ENCODE peak calls at places on chromosomes 1 and 21, in seven cellular contexts. O, N, A, L, Z, B and V are unnamed samples.

GRCh38 chr1:174217787-174218574 is 58.7 kb downstream of the RABGAP1L start:
- DNase-seq in N (peak; percentile 52), A (no peak), Z (peak; percentile 9), B (no peak), L (no peak), O (peak; percentile 37), V (no peak)

GRCh38 chr1:219090618-219091017 is 83.1 kb upstream of the LYPLAL1 start:
- DNase-seq in A (no peak), Z (no peak), L (no peak), B (peak; percentile 18), N (no peak), O (peak; percentile 93), V (no peak)

GRCh38 chr1:9990944-9991343 is 6.1 kb upstream of the RBP7 start:
- DNase-seq in A (no peak), N (no peak), L (no peak), O (peak; percentile 9), B (no peak), Z (no peak), V (no peak)

GRCh38 chr1:84353665-84354064 is 44.6 kb upstream of the DNASE2B start:
- DNase-seq in Z (no peak), L (no peak), A (no peak), B (no peak), O (no peak), N (no peak), V (no peak)

GRCh38 chr1:3776231-3777030 is 3.9 kb downstream of the SMIM1 start:
- DNase-seq in N (peak; percentile 31), Z (peak; percentile 71), L (no peak), O (no peak), A (no peak), B (no peak), V (no peak)

GRCh38 chr1:226222686-226223085 is 778 bp upstream of the MIXL1 start:
- DNase-seq in O (no peak), N (no peak), L (no peak), Z (no peak), B (no peak), A (no peak), V (no peak)

GRCh38 chr1:41383094-41383852 is 22.0 kb downstream of the FOXO6 start:
- DNase-seq in N (peak; percentile 59), L (no peak), B (no peak), Z (peak; percentile 83), O (peak; percentile 75), A (no peak), V (no peak)

GRCh38 chr1:40630488-40631223 is 34.8 kb downstream of the RIMS3 start:
- DNase-seq in N (peak; percentile 73), L (no peak), Z (peak; percentile 87), A (no peak), B (no peak), O (no peak), V (no peak)

GRCh38 chr1:165857046-165857801 is 29.8 kb downstream of the UCK2 start:
- DNase-seq in O (peak; percentile 91), N (no peak), Z (no peak), L (no peak), B (peak; percentile 55), A (no peak), V (no peak)

GRCh38 chr1:56426587-56426986 is 152.8 kb downstream of the PLPP3 start:
- DNase-seq in A (no peak), B (no peak), L (no peak), O (no peak), Z (no peak), N (no peak), V (no peak)

GRCh38 chr1:94514095-94514727 is 27.3 kb downstream of the F3 start:
- DNase-seq in Z (peak; percentile 15), L (no peak), O (peak; percentile 24), B (no peak), A (no peak), N (peak; percentile 55), V (no peak)

GRCh38 chr1:92240034-92240433 is 22.3 kb downstream of the C1orf146 start:
- DNase-seq in Z (no peak), N (peak; percentile 29), A (no peak), B (no peak), L (no peak), O (no peak), V (no peak)

GRCh38 chr1:47533176-47534039 is 95.6 kb downstream of the FOXD2 start:
- DNase-seq in N (peak; percentile 93), Z (peak; percentile 96), L (peak; percentile 89), O (no peak), B (no peak), A (no peak), V (no peak)

GRCh38 chr21:17585875-17586450 is 26.7 kb downstream of the BTG3 start:
- DNase-seq in O (peak; percentile 48), A (peak; percentile 33), N (peak; percentile 67), L (no peak), Z (no peak), B (no peak), V (peak; percentile 21)